ENCODE peak calls at places on chromosomes 13 and 19, in five cellular contexts. One of them, this sample, is unnamed.

GRCh38 chr13:112771877-112772538 is 82.2 kb downstream of the ATP11A start:
- DNase-seq in cardiac septum: no peak
- DNase-seq in H7: peak; percentile 46
- DNase-seq in astrocyte of the spinal cord: no peak
- DNase-seq in memory B cell: no peak
- DNase-seq in this sample: no peak

GRCh38 chr19:35661995-35662340 is 4.3 kb upstream of the UPK1A start:
- DNase-seq in cardiac septum: no peak
- DNase-seq in H7: no peak
- DNase-seq in astrocyte of the spinal cord: no peak
- DNase-seq in memory B cell: no peak
- DNase-seq in this sample: no peak

GRCh38 chr13:42176286-42176685 is 95.7 kb upstream of the AKAP11 start:
- DNase-seq in cardiac septum: no peak
- DNase-seq in H7: no peak
- DNase-seq in astrocyte of the spinal cord: no peak
- DNase-seq in memory B cell: no peak
- DNase-seq in this sample: no peak

GRCh38 chr13:49367640-49368431 is 76.0 kb downstream of the CAB39L start:
- DNase-seq in cardiac septum: no peak
- DNase-seq in H7: no peak
- DNase-seq in astrocyte of the spinal cord: no peak
- DNase-seq in memory B cell: no peak
- DNase-seq in this sample: no peak

GRCh38 chr19:40594251-40594650 is 6.9 kb upstream of the LTBP4 start:
- DNase-seq in cardiac septum: no peak
- DNase-seq in H7: peak; percentile 81
- DNase-seq in astrocyte of the spinal cord: no peak
- DNase-seq in memory B cell: no peak
- DNase-seq in this sample: no peak

GRCh38 chr13:78323848-78324247 is 279.5 kb downstream of the POU4F1 start:
- DNase-seq in cardiac septum: no peak
- DNase-seq in H7: no peak
- DNase-seq in astrocyte of the spinal cord: no peak
- DNase-seq in memory B cell: no peak
- DNase-seq in this sample: no peak

GRCh38 chr13:21124853-21125252 is 51.5 kb downstream of the SKA3 start:
- DNase-seq in cardiac septum: no peak
- DNase-seq in H7: peak; percentile 47
- DNase-seq in astrocyte of the spinal cord: peak; percentile 58
- DNase-seq in memory B cell: no peak
- DNase-seq in this sample: no peak

GRCh38 chr19:728011-728410 is 19.3 kb downstream of the PALM start:
- DNase-seq in cardiac septum: peak; percentile 82
- DNase-seq in H7: peak; percentile 63
- DNase-seq in astrocyte of the spinal cord: no peak
- DNase-seq in memory B cell: no peak
- DNase-seq in this sample: no peak

GRCh38 chr13:25732146-25732865 is 319.5 kb downstream of the SHISA2 start:
- DNase-seq in cardiac septum: no peak
- DNase-seq in H7: no peak
- DNase-seq in astrocyte of the spinal cord: peak; percentile 69
- DNase-seq in memory B cell: no peak
- DNase-seq in this sample: no peak

GRCh38 chr19:10163557-10163956 is 31.2 kb downstream of the DNMT1 start:
- DNase-seq in cardiac septum: no peak
- DNase-seq in H7: no peak
- DNase-seq in astrocyte of the spinal cord: no peak
- DNase-seq in memory B cell: no peak
- DNase-seq in this sample: no peak

GRCh38 chr19:52735734-52736133 is 890 bp upstream of the ZNF611 start:
- DNase-seq in cardiac septum: peak; percentile 90
- DNase-seq in H7: peak; percentile 79
- DNase-seq in astrocyte of the spinal cord: peak; percentile 31
- DNase-seq in memory B cell: no peak
- DNase-seq in this sample: no peak